ENCODE peak calls at places on chromosomes 16 and 17, in four cellular contexts. One of them, this sample, is unnamed.

GRCh38 chr17:31754239-31754945 is 104.7 kb downstream of the COPRS start:
- DNase-seq in brain microvascular endothelial cell: peak
- DNase-seq in HepG2: peak
- DNase-seq in fibroblast of lung: peak
- DNase-seq in this sample: no peak

GRCh38 chr16:50585331-50585776 is 37.2 kb downstream of the NKD1 start:
- DNase-seq in brain microvascular endothelial cell: no peak
- DNase-seq in HepG2: no peak
- DNase-seq in fibroblast of lung: peak
- DNase-seq in this sample: no peak

GRCh38 chr16:75798714-75799113 is 72.4 kb upstream of the CPHXL start:
- DNase-seq in brain microvascular endothelial cell: no peak
- DNase-seq in HepG2: no peak
- DNase-seq in fibroblast of lung: no peak
- DNase-seq in this sample: no peak

GRCh38 chr17:56213031-56213430 is 59.8 kb downstream of the ANKFN1 start:
- DNase-seq in brain microvascular endothelial cell: no peak
- DNase-seq in HepG2: no peak
- DNase-seq in fibroblast of lung: peak
- DNase-seq in this sample: no peak

GRCh38 chr16:7055443-7055842 is 277.2 kb upstream of the RBFOX1 start:
- DNase-seq in brain microvascular endothelial cell: no peak
- DNase-seq in HepG2: no peak
- DNase-seq in fibroblast of lung: no peak
- DNase-seq in this sample: no peak

GRCh38 chr16:50587543-50587942 is 39.3 kb downstream of the NKD1 start:
- DNase-seq in brain microvascular endothelial cell: no peak
- DNase-seq in HepG2: no peak
- DNase-seq in fibroblast of lung: no peak
- DNase-seq in this sample: no peak

GRCh38 chr16:52384378-52384777 is 162.6 kb downstream of the TOX3 start:
- DNase-seq in brain microvascular endothelial cell: no peak
- DNase-seq in HepG2: peak
- DNase-seq in fibroblast of lung: no peak
- DNase-seq in this sample: no peak

GRCh38 chr17:48011405-48012150 is 26.0 kb downstream of the COPZ2 start:
- DNase-seq in brain microvascular endothelial cell: peak
- DNase-seq in HepG2: peak
- DNase-seq in fibroblast of lung: peak
- DNase-seq in this sample: no peak

GRCh38 chr17:73485130-73485529 is 159.1 kb downstream of the SDK2 start:
- DNase-seq in brain microvascular endothelial cell: no peak
- DNase-seq in HepG2: no peak
- DNase-seq in fibroblast of lung: no peak
- DNase-seq in this sample: no peak

GRCh38 chr17:38419508-38419981 is 8.7 kb upstream of the ARHGAP23 start:
- DNase-seq in brain microvascular endothelial cell: no peak
- DNase-seq in HepG2: no peak
- DNase-seq in fibroblast of lung: no peak
- DNase-seq in this sample: no peak
- H3K4me3 ChIP-seq in brain microvascular endothelial cell: no peak
- H3K4me3 ChIP-seq in HepG2: peak
- H3K4me3 ChIP-seq in fibroblast of lung: no peak
- H3K4me3 ChIP-seq in this sample: no peak

DNA sequence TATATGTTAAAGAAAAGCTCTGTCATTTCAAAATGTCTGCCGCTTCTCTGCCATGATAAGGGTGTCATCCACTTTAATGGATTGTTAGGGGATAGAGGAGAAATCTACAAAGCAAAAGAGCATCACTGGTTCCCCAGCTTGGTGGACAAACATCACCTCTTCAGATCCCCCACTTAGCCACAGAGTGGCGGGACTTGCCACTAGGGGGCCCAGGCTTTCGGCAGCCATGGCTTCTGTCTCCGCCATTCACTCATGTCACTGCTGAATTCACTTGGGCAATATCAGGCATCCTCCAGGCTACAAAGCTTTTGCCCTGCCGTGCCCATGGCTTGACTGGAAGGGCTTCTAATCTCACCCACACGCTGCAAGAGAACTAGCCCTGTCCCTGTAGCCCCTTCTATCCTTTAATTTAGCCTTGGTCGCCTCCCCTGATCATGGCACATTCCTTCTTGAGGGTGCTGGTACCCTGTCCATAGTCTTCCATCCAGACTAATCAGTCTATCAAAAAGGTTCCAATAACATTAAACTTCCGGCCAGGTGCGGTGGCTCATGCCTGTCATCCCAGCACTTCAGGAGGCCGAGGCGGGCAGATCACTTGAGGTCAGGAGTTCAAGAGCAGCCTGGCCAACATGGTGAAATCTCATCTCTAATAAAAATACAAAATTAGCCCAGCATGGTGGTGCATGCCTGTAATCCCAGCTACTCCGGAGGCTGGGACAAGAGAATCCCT is 34.7 kb downstream of the SBK1 start:
- DNase-seq in brain microvascular endothelial cell: peak
- DNase-seq in HepG2: peak
- DNase-seq in fibroblast of lung: peak
- DNase-seq in this sample: no peak
- TF ChIP-seq CTCF in brain microvascular endothelial cell: peak
- TF ChIP-seq CTCF in HepG2: peak
- TF ChIP-seq CTCF in fibroblast of lung: peak
- TF ChIP-seq CTCF in this sample: no peak

DNA sequence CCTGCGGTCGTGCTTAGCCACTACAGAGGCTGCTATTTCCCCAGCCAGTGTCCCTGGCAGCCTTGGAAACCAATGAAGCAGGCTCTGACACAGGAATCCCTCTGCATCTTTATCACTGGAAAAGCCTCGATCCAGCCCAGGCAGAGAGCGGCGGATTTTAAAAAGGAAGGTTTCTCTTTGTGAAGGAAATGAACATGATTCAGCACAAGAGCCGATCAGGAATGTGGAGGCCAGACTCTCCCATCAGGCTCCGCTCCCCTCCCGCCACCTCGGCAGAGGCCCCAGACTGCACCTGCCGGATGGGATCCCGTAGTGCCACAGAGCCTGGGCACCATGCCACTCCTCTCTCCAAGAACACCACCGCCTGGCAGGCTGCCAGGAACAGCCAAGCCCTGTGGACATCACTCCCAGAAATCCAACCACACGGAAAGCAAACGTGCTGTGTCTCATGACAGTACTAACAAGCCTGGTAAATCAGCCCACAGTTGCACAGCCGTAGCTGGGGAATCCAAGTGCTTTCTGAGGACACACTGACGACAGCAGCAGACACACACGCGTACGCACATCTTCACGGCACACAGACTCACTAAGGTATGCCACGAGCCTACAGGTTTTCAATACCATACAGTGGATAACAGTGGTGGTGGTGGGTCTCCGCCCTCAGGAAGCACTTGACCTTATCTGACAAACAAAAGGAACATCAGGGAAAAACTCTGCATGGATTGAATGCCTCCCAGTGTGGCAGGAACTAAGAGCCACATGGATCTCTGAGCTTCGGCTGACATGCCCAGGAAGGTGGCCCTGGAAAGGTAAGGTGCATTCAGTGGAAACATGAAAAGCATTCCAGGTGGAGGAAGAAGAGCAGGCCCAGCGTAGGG is 5.4 kb downstream of the LRRC75A start:
- DNase-seq in brain microvascular endothelial cell: peak
- DNase-seq in HepG2: no peak
- DNase-seq in fibroblast of lung: peak
- DNase-seq in this sample: peak
- H3K4me3 ChIP-seq in brain microvascular endothelial cell: no peak
- H3K4me3 ChIP-seq in HepG2: no peak
- H3K4me3 ChIP-seq in fibroblast of lung: no peak
- H3K4me3 ChIP-seq in this sample: no peak

DNA sequence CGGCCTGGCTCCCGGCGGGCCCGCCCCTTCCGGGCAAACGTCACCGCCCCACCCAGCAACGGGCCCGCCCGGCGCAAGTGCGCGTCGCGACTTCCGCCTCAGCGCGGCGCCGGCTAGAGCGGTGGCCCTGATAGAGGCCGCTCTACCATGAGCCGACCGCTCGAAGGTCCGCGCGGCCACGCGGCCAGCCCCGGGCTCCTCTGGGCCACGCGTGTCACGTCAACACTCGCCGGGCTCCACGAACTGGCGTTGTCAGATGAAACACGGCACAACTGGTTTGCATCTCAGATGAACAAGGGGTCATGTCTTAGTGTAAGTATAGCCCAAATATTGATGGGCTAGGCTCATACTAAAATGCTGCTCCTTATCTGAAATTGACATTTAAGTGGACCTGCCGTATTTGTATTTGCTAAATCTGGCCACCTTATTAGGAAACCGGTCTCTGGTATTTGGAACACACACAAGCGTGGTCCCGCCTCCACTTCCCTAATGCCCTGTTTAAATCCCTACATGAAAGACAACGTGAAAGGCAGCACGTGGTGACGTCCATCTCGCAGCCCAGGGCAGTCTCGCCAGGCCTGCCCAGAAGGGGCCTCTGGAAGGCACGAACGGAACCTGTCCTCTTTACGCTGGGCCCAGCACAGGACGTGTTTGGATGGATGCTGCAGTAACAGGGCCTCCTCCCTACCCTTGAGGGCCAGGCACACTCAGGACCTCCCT is at the start of gene ZNF598:
- DNase-seq in brain microvascular endothelial cell: peak
- DNase-seq in HepG2: peak
- DNase-seq in fibroblast of lung: peak
- DNase-seq in this sample: no peak
- TF ChIP-seq CTCF in brain microvascular endothelial cell: no peak
- TF ChIP-seq CTCF in HepG2: peak
- TF ChIP-seq CTCF in fibroblast of lung: no peak
- TF ChIP-seq CTCF in this sample: no peak

GRCh38 chr16:56357765-56358322 is 67.5 kb downstream of the AMFR start:
- DNase-seq in brain microvascular endothelial cell: no peak
- DNase-seq in HepG2: peak
- DNase-seq in fibroblast of lung: no peak
- DNase-seq in this sample: no peak

GRCh38 chr16:56355221-56355620 is 70.1 kb downstream of the AMFR start:
- DNase-seq in brain microvascular endothelial cell: no peak
- DNase-seq in HepG2: no peak
- DNase-seq in fibroblast of lung: no peak
- DNase-seq in this sample: no peak

GRCh38 chr16:56357291-56357764 is 68.0 kb downstream of the AMFR start:
- DNase-seq in brain microvascular endothelial cell: peak
- DNase-seq in HepG2: no peak
- DNase-seq in fibroblast of lung: peak
- DNase-seq in this sample: no peak

GRCh38 chr16:56355786-56356275 is 69.5 kb downstream of the AMFR start:
- DNase-seq in brain microvascular endothelial cell: no peak
- DNase-seq in HepG2: no peak
- DNase-seq in fibroblast of lung: no peak
- DNase-seq in this sample: no peak

DNA sequence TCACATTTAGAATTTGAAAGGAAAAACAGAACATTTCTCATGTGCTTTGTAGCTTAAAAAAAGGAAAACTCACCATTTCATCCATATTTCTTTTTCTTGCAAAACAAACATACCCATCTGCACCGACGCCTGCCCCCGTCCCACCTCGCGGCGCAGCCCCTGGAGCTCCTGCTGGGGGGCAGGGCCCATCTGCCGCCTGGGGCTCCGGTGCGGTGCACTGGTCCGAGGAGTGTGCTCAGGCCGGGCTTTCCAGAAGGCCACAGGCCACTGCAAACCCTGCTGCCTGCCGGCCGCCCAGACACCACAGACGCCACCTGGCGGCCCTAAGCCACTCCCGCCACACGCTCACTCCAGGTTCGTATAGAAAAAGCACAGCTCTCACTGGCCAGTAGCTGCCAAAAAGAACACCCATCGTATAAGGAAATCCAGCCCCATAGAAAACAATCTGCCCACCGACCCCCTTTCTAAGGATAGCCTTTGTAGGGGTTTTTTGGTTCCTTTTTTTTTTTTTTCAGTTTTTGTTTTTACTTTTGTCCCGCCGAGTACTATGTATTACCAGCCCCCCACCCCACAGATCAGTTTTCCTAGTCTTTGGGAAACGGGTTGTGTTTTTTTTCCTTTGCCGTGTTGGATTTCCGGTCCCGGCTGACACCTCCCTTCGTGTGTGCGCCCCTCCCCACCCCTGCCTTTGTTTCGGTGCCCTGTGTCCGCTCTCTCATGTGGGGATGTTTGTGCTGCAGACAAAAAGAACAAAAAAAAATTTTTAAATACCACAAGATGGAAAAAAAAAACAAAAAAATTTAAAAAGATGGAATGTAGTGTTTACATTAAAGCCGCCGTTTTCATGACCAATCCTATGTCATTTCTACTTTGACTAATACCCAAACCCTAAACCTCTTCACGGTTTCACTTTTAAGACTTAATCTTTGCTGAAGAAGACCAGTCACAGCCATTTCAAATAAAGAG is 68.8 kb downstream of the AMFR start:
- DNase-seq in brain microvascular endothelial cell: peak
- DNase-seq in HepG2: peak
- DNase-seq in fibroblast of lung: peak
- DNase-seq in this sample: peak
- H3K4me3 ChIP-seq in brain microvascular endothelial cell: peak
- H3K4me3 ChIP-seq in HepG2: peak
- H3K4me3 ChIP-seq in fibroblast of lung: peak
- H3K4me3 ChIP-seq in this sample: peak

DNA sequence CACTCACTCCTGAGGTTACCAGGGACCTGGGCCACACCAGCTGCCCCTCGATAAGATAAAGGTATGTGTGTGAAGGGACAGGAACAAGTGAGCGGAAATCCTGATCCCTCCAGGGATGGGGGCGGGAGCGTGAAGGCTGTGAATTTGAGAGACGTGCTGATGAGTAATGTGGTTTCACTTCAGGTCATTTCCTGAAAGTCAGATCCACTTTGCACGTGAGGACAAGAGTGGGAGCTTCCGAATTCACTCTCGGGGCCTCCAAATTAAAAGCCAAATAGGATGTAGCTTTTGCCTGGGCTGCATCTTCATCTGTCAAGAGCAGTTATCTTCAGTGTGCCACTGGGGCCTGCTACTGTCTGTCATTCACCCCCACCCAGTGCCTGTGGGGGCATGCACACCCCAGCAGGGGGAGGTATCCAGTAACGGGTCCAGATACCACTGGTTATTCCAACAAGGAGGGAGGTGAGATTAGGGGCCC is 87.4 kb upstream of the LHX1 start:
- DNase-seq in brain microvascular endothelial cell: peak
- DNase-seq in HepG2: no peak
- DNase-seq in fibroblast of lung: peak
- DNase-seq in this sample: no peak
- TF ChIP-seq CTCF in brain microvascular endothelial cell: peak
- TF ChIP-seq CTCF in HepG2: peak
- TF ChIP-seq CTCF in fibroblast of lung: no peak
- TF ChIP-seq CTCF in this sample: no peak

GRCh38 chr16:31537362-31537921 is 9.7 kb downstream of the AHSP start:
- DNase-seq in brain microvascular endothelial cell: no peak
- DNase-seq in HepG2: no peak
- DNase-seq in fibroblast of lung: no peak
- DNase-seq in this sample: no peak
- H3K4me3 ChIP-seq in brain microvascular endothelial cell: no peak
- H3K4me3 ChIP-seq in HepG2: peak
- H3K4me3 ChIP-seq in fibroblast of lung: no peak
- H3K4me3 ChIP-seq in this sample: no peak

This sample was measured in LNCaP clone FGC.